ENCODE peak calls at places on chromosome X, in nine cellular contexts. C is A549, Y is breast epithelium, A is brain microvascular endothelial cell, V is astrocyte of the spinal cord, S is GM06990, L is transverse colon, O is DND-41, E is GM10248. D is an unnamed sample.

GRCh38 chrX:86149089-86149488 is 838 bp downstream of the DACH2 start:
- DNase-seq in C (no peak), V (no peak), L (no peak), S (no peak), O (no peak), E (no peak), Y (no peak), A (no peak), D (no peak)

GRCh38 chrX:56794831-56795230 is 65.8 kb downstream of the NBDY start:
- DNase-seq in V (no peak), C (no peak), L (no peak), O (no peak), S (no peak), Y (no peak), E (no peak), A (no peak), D (no peak)

GRCh38 chrX:79524642-79525041 is 157.5 kb upstream of the ITM2A start:
- DNase-seq in L (no peak), Y (no peak), E (no peak), O (peak; percentile 10), S (no peak), V (no peak), C (peak; percentile 8), A (no peak), D (no peak)

GRCh38 chrX:1558761-1559468 is 21.9 kb upstream of the P2RY8 start:
- DNase-seq in S (no peak), C (no peak), A (no peak), V (no peak), E (no peak), O (peak; percentile 1), L (no peak), Y (no peak), D (no peak)

GRCh38 chrX:103615781-103616180 is 8.0 kb downstream of the TCEAL3 start:
- DNase-seq in O (no peak), E (no peak), L (no peak), V (peak; percentile 21), Y (no peak), C (no peak), A (no peak), S (no peak), D (no peak)

GRCh38 chrX:105050921-105051320 is 169.6 kb downstream of the TEX13A start:
- DNase-seq in Y (no peak), C (no peak), A (no peak), E (no peak), S (no peak), V (no peak), O (no peak), L (no peak), D (no peak)

GRCh38 chrX:147838465-147839131 is 73.1 kb upstream of the FMR1 start:
- DNase-seq in V (no peak), E (no peak), L (no peak), C (peak; percentile 16), Y (no peak), O (no peak), S (no peak), A (no peak), D (no peak)

GRCh38 chrX:111372065-111372464 is 39.9 kb downstream of the DCX start:
- DNase-seq in O (no peak), A (no peak), S (no peak), Y (no peak), C (no peak), V (no peak), L (no peak), E (no peak), D (no peak)

GRCh38 chrX:47574096-47574553 is 8.1 kb upstream of the TIMP1 start:
- DNase-seq in S (no peak), L (no peak), E (peak; percentile 12), Y (no peak), A (no peak), C (no peak), O (no peak), V (no peak), D (no peak)

GRCh38 chrX:78517124-78517523 is 142.0 kb downstream of the RTL3 start:
- DNase-seq in V (peak; percentile 33), E (peak; percentile 14), O (peak; percentile 65), C (no peak), Y (no peak), A (peak; percentile 24), L (no peak), S (peak; percentile 47), D (no peak)

GRCh38 chrX:28901637-28902036 is 314.4 kb downstream of the IL1RAPL1 start:
- DNase-seq in E (no peak), L (no peak), Y (no peak), A (no peak), V (peak; percentile 55), S (no peak), O (no peak), C (no peak), D (no peak)

DNA sequence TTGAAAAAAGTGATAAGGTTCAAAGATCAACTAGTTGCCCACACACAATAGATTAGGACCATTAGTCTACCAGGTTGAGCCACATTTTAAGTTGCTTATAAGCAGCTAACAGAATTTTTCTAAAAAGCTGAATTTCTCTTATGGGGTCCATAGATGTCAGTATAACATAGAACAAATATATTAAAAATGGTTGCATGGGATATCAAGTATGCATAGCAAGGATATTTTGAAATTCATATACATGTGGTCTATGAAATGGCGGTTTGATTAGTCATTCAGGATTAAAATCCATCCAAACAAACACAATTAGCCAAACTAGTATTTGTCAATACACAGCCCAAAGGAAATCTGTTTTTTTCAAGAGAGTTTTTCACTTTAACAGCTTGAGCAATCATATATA is 33.5 kb upstream of the AMOT start:
- DNase-seq in C (no peak), L (no peak), E (no peak), A (no peak), V (no peak), S (no peak), Y (no peak), O (no peak), D (no peak)
- TF ChIP-seq CTCF in C (no peak), L (no peak), E (no peak), A (no peak), V (peak; percentile 4), S (no peak), Y (no peak), O (no peak), D (no peak)

DNA sequence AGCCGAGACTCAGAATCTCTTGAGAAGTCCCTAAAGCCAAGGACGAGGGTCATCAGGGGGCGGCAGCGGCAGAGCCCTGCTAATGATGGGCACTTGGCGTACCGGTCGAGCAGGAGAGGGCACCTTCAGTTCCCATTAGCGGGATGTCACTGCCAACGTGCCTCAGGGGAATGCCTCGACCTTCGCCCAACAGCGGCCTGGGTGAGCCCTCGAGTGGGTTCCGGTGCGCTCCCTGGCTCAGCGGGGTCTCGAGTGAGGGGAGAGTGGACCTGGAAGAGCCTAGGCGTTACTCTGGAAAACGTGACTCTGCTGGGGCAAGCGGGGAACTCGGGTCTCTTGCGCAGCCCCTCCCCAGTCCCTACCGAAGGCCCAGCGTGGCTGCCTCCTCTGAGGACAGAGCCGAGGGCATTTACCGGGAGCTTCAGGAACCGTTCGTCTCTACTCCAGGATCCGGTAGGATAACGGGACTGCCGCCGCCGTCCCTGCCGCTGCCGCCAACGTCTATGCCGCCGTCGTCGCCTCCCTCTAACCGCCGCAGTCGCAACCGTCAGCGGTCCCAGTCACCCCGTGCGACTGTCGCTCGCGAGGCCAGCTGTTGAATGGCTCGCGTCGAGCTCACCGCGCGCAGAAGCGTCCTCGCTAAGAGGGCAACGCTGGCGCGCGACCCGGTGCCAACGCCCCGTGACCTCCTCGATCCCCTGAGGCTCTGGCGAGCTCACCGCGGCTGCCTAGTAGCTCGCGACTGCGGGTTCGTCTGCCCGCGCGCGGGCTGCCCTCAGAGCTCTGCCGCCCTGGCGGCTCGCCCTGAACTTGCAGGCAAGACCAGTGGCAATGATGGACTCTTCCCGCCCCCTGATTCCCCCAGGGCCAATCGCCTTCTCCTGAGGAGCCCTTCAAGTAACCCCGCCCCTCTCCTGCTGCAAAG is 37.1 kb downstream of the PGRMC1 start:
- DNase-seq in S (peak; percentile 20), Y (no peak), E (peak; percentile 60), A (peak; percentile 37), L (peak; percentile 46), C (no peak), O (no peak), V (peak; percentile 40), D (peak; percentile 52)
- TF ChIP-seq CTCF in S (peak; percentile 6), Y (no peak), E (no peak), A (peak; percentile 56), L (peak; percentile 22), C (no peak), O (no peak), V (peak; percentile 37), D (no peak)

DNA sequence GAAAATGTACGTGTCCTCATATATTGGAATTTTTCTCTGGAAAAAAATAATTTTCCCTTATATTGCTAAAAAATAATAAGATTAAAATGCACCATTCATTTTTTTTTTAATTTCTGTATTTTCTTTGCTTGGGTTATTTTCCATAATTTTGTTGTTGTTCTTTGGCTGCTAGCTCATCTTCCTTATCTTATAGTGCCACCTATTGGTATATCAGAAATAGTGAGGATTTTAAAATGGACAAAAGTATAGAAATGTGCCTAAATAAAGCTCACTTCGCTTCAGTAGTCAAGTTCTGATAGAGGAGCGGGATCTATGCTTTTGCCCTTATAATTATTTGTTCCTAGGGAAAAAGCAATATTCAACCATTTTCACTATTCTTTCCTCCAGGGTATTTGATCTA is 134.8 kb downstream of the NAP1L3 start:
- DNase-seq in L (no peak), S (no peak), O (no peak), C (no peak), A (no peak), E (peak; percentile 5), V (no peak), Y (no peak), D (no peak)
- TF ChIP-seq CTCF in L (no peak), S (peak; percentile 29), O (peak; percentile 30), C (peak; percentile 25), A (no peak), E (no peak), V (no peak), Y (no peak), D (no peak)

DNA sequence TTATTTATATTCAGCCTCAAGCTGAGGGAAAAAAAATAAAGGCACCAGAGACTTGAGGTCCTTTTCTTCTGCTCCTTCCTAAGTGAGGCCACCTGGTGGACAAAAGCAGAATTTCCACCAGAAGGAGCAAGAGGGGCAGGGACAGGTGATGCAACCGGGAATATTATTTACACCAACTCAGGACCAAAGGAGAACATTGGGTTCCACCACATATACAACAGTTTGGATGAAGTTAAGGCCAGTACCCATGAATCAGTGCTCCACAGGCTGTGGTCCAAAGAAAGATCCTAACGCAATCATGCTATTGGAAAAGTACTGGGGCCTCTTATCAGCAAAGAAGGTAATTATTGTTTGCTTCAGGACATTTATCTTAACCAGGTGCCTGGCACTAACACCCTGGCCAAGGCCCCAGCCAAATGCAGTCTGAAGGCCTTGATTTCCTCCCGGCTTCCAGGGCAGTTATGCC is 57.4 kb downstream of the TSC22D3 start:
- DNase-seq in O (peak; percentile 71), C (peak; percentile 86), Y (no peak), V (peak; percentile 84), A (peak; percentile 65), L (peak; percentile 88), E (peak; percentile 49), S (no peak), D (peak; percentile 53)
- TF ChIP-seq CTCF in O (peak; percentile 75), C (peak; percentile 70), Y (peak; percentile 93), V (peak; percentile 69), A (peak; percentile 80), L (peak; percentile 66), E (peak; percentile 54), S (peak; percentile 79), D (peak; percentile 21)

DNA sequence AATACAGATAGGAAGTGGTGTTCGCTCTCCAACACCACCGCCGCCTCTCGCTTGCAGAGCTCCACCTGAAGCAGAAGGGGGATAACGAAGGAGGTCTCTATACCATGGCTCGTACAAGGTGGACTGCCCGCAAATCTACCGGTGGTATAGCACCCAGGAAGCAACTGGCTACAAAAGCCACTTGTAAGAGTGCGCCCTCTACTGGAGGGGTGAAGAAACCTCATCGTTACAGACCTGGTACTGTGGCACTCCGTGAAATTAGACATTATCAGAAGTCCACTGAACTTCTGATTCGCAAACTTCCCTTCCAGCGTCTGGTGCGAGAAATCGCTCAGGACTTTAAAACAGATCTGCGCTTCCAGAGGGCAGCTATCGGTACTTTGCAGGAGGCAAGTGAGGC is 5.2 kb upstream of the BMP15 start:
- DNase-seq in S (no peak), E (no peak), A (no peak), C (peak; percentile 3), L (peak; percentile 19), Y (no peak), V (no peak), O (peak; percentile 4), D (peak; percentile 27)
- TF ChIP-seq CTCF in S (peak; percentile 48), E (no peak), A (peak; percentile 45), C (no peak), L (peak; percentile 27), Y (no peak), V (peak; percentile 19), O (peak; percentile 48), D (no peak)